ENCODE peak calls at places on chromosome 11, in ten cellular contexts. One of them, this sample, is unnamed.

GRCh38 chr11:45816614-45817013 is 11.7 kb downstream of the SLC35C1 start:
- DNase-seq in GM06990: no peak
- DNase-seq in PC-3: no peak
- DNase-seq in SJSA1: no peak
- DNase-seq in activated CD4-positive, CD25-positive, alpha-beta regulatory T cell treated with anti-CD3 and anti-CD28 coated beads, Interleukin-2, amount 50 U/mL, for 72 hours: no peak
- DNase-seq in GM23248: no peak
- DNase-seq in AG09309: no peak
- DNase-seq in CD14-positive monocyte: no peak
- DNase-seq in renal cortical epithelial cell: no peak
- DNase-seq in mucosa of descending colon: no peak
- DNase-seq in this sample: no peak

GRCh38 chr11:16839821-16840220 is 101.4 kb downstream of the C11orf58 start:
- DNase-seq in GM06990: no peak
- DNase-seq in PC-3: no peak
- DNase-seq in SJSA1: no peak
- DNase-seq in activated CD4-positive, CD25-positive, alpha-beta regulatory T cell treated with anti-CD3 and anti-CD28 coated beads, Interleukin-2, amount 50 U/mL, for 72 hours: no peak
- DNase-seq in GM23248: no peak
- DNase-seq in AG09309: no peak
- DNase-seq in CD14-positive monocyte: no peak
- DNase-seq in renal cortical epithelial cell: no peak
- DNase-seq in mucosa of descending colon: no peak
- DNase-seq in this sample: no peak

GRCh38 chr11:6828103-6828502 is 17.4 kb upstream of the OR10A5 start:
- DNase-seq in GM06990: no peak
- DNase-seq in PC-3: no peak
- DNase-seq in SJSA1: no peak
- DNase-seq in activated CD4-positive, CD25-positive, alpha-beta regulatory T cell treated with anti-CD3 and anti-CD28 coated beads, Interleukin-2, amount 50 U/mL, for 72 hours: no peak
- DNase-seq in GM23248: no peak
- DNase-seq in AG09309: no peak
- DNase-seq in CD14-positive monocyte: no peak
- DNase-seq in renal cortical epithelial cell: no peak
- DNase-seq in mucosa of descending colon: no peak
- DNase-seq in this sample: no peak

GRCh38 chr11:35321532-35322320 is 97.6 kb downstream of the SLC1A2 start:
- DNase-seq in GM06990: no peak
- DNase-seq in PC-3: no peak
- DNase-seq in SJSA1: no peak
- DNase-seq in activated CD4-positive, CD25-positive, alpha-beta regulatory T cell treated with anti-CD3 and anti-CD28 coated beads, Interleukin-2, amount 50 U/mL, for 72 hours: no peak
- DNase-seq in GM23248: peak
- DNase-seq in AG09309: peak
- DNase-seq in CD14-positive monocyte: no peak
- DNase-seq in renal cortical epithelial cell: peak
- DNase-seq in mucosa of descending colon: no peak
- DNase-seq in this sample: peak

GRCh38 chr11:116984589-116984988 is 113.6 kb downstream of the SIK3 start:
- DNase-seq in GM06990: no peak
- DNase-seq in PC-3: peak
- DNase-seq in SJSA1: peak
- DNase-seq in activated CD4-positive, CD25-positive, alpha-beta regulatory T cell treated with anti-CD3 and anti-CD28 coated beads, Interleukin-2, amount 50 U/mL, for 72 hours: no peak
- DNase-seq in GM23248: peak
- DNase-seq in AG09309: peak
- DNase-seq in CD14-positive monocyte: no peak
- DNase-seq in renal cortical epithelial cell: peak
- DNase-seq in mucosa of descending colon: no peak
- DNase-seq in this sample: peak

GRCh38 chr11:47415949-47416472 is 7.6 kb downstream of the SLC39A13 start:
- DNase-seq in GM06990: no peak
- DNase-seq in PC-3: peak
- DNase-seq in SJSA1: peak
- DNase-seq in activated CD4-positive, CD25-positive, alpha-beta regulatory T cell treated with anti-CD3 and anti-CD28 coated beads, Interleukin-2, amount 50 U/mL, for 72 hours: no peak
- DNase-seq in GM23248: peak
- DNase-seq in AG09309: peak
- DNase-seq in CD14-positive monocyte: no peak
- DNase-seq in renal cortical epithelial cell: peak
- DNase-seq in mucosa of descending colon: peak
- DNase-seq in this sample: peak

GRCh38 chr11:1336836-1337646 is 27.6 kb upstream of the TOLLIP start:
- DNase-seq in GM06990: peak
- DNase-seq in PC-3: no peak
- DNase-seq in SJSA1: no peak
- DNase-seq in activated CD4-positive, CD25-positive, alpha-beta regulatory T cell treated with anti-CD3 and anti-CD28 coated beads, Interleukin-2, amount 50 U/mL, for 72 hours: no peak
- DNase-seq in GM23248: peak
- DNase-seq in AG09309: no peak
- DNase-seq in CD14-positive monocyte: no peak
- DNase-seq in renal cortical epithelial cell: no peak
- DNase-seq in mucosa of descending colon: peak
- DNase-seq in this sample: no peak

GRCh38 chr11:2670541-2671100 is 29.2 kb downstream of the KCNQ1OT1 start:
- DNase-seq in GM06990: no peak
- DNase-seq in PC-3: no peak
- DNase-seq in SJSA1: no peak
- DNase-seq in activated CD4-positive, CD25-positive, alpha-beta regulatory T cell treated with anti-CD3 and anti-CD28 coated beads, Interleukin-2, amount 50 U/mL, for 72 hours: no peak
- DNase-seq in GM23248: no peak
- DNase-seq in AG09309: no peak
- DNase-seq in CD14-positive monocyte: no peak
- DNase-seq in renal cortical epithelial cell: no peak
- DNase-seq in mucosa of descending colon: no peak
- DNase-seq in this sample: no peak

GRCh38 chr11:4626207-4627105 is 10.8 kb upstream of the OR51D1 start:
- DNase-seq in GM06990: peak
- DNase-seq in PC-3: peak
- DNase-seq in SJSA1: peak
- DNase-seq in activated CD4-positive, CD25-positive, alpha-beta regulatory T cell treated with anti-CD3 and anti-CD28 coated beads, Interleukin-2, amount 50 U/mL, for 72 hours: peak
- DNase-seq in GM23248: peak
- DNase-seq in AG09309: no peak
- DNase-seq in CD14-positive monocyte: peak
- DNase-seq in renal cortical epithelial cell: peak
- DNase-seq in mucosa of descending colon: peak
- DNase-seq in this sample: peak